ENCODE peak calls at places on chromosomes 2 and 18, in five cellular contexts. E, Q, S, F and P are unnamed samples.
A peak's percentile ranks its signal among the peaks of the same experiment; 100 is the strongest.

GRCh38 chr2:20538308-20539132 is 91.6 kb downstream of the RHOB start:
- DNase-seq in E (no peak), F (no peak), Q (no peak), S (no peak), P (no peak)

GRCh38 chr18:74450626-74451025 is 6.5 kb downstream of the DIPK1C start:
- DNase-seq in Q (no peak), E (no peak), F (no peak), S (no peak), P (no peak)

GRCh38 chr2:20963867-20964266 is 80.0 kb downstream of the APOB start:
- DNase-seq in Q (no peak), F (no peak), S (no peak), E (no peak), P (no peak)

GRCh38 chr2:148503511-148503910 is 141.0 kb upstream of the EPC2 start:
- DNase-seq in F (no peak), S (no peak), E (no peak), Q (no peak), P (no peak)

GRCh38 chr18:75244914-75245313 is 34.3 kb downstream of the TSHZ1 start:
- DNase-seq in E (no peak), F (no peak), Q (no peak), S (no peak), P (no peak)

GRCh38 chr2:3429068-3429610 is 49.6 kb downstream of the TRAPPC12 start:
- DNase-seq in E (no peak), S (no peak), Q (no peak), F (no peak), P (no peak)

GRCh38 chr2:102783506-102784189 is 21.8 kb downstream of the TMEM182 start:
- DNase-seq in E (no peak), Q (no peak), S (no peak), F (no peak), P (no peak)

GRCh38 chr2:183542593-183542992 is 418.4 kb downstream of the NUP35 start:
- DNase-seq in Q (no peak), F (no peak), S (no peak), E (no peak), P (no peak)

GRCh38 chr2:188244383-188244782 is 47.3 kb upstream of the GULP1 start:
- DNase-seq in E (no peak), Q (no peak), S (peak; percentile 6), F (no peak), P (no peak)

GRCh38 chr18:670456-670996 is 13.1 kb downstream of the TYMS start:
- DNase-seq in S (no peak), F (no peak), E (no peak), Q (no peak), P (no peak)

GRCh38 chr18:38961880-38962279 is 1396.3 kb upstream of the CELF4 start:
- DNase-seq in E (no peak), S (no peak), F (no peak), Q (no peak), P (no peak)

GRCh38 chr18:939167-939566 is 34.5 kb downstream of the ADCYAP1 start:
- DNase-seq in Q (no peak), S (no peak), F (no peak), E (no peak), P (no peak)

GRCh38 chr2:173749315-173749714 is 215.9 kb downstream of the SP3 start:
- DNase-seq in Q (no peak), F (no peak), S (peak; percentile 53), E (no peak), P (no peak)

GRCh38 chr2:172089005-172089504 is 3.7 kb downstream of the DLX1 start:
- DNase-seq in F (no peak), Q (no peak), S (no peak), E (no peak), P (no peak)

GRCh38 chr2:188766086-188766856 is 207.9 kb upstream of the COL3A1 start:
- DNase-seq in Q (no peak), S (peak; percentile 63), E (no peak), F (no peak), P (no peak)

GRCh38 chr2:179191110-179191509 is 73.5 kb downstream of the SESTD1 start:
- DNase-seq in Q (no peak), S (no peak), F (no peak), E (no peak), P (no peak)

GRCh38 chr2:26177122-26177521 is 4.2 kb downstream of the GAREM2 start:
- DNase-seq in Q (no peak), E (no peak), S (no peak), F (no peak), P (no peak)

GRCh38 chr2:68736086-68736485 is 1.5 kb downstream of the ARHGAP25 start:
- DNase-seq in Q (no peak), S (no peak), E (no peak), F (no peak), P (no peak)
- H3K27ac ChIP-seq in Q (no peak overlapping the region), S (no peak overlapping the region), E (peak overlapping the region; percentile 88), F (peak overlapping the region; percentile 82), P (peak overlapping the region; percentile 78)

GRCh38 chr2:24721470-24721869 is 71.7 kb downstream of the PTRHD1 start:
- DNase-seq in Q (peak; percentile 83), F (no peak), E (no peak), S (peak; percentile 87), P (no peak)

GRCh38 chr2:24720310-24720709 is 72.9 kb downstream of the PTRHD1 start:
- DNase-seq in S (no peak), Q (no peak), F (no peak), E (no peak), P (no peak)

GRCh38 chr2:24724111-24724775 is 68.9 kb downstream of the PTRHD1 start:
- DNase-seq in Q (no peak), E (no peak), S (peak; percentile 45), F (no peak), P (no peak)

GRCh38 chr2:24723668-24724067 is 69.5 kb downstream of the PTRHD1 start:
- DNase-seq in E (no peak), S (no peak), Q (no peak), F (no peak), P (no peak)

GRCh38 chr2:24722141-24722790 is 70.9 kb downstream of the PTRHD1 start:
- DNase-seq in F (no peak), Q (no peak), S (no peak), E (no peak), P (no peak)
- H3K27ac ChIP-seq in F (no peak overlapping the region), Q (no peak overlapping the region), S (no peak overlapping the region), E (no peak overlapping the region), P (no peak overlapping the region)

GRCh38 chr18:51029694-51030536 is at the start of gene SMAD4:
- DNase-seq in S (peak; percentile 97), Q (peak; percentile 96), E (peak; percentile 96), F (peak; percentile 93), P (peak; percentile 99)

GRCh38 chr18:51029378-51029693 is 677 bp upstream of the SMAD4 start:
- DNase-seq in Q (no peak), E (no peak), F (no peak), S (no peak), P (no peak)

GRCh38 chr18:51030537-51031258 is 685 bp downstream of the SMAD4 start:
- DNase-seq in Q (peak; percentile 73), E (peak; percentile 67), S (peak; percentile 87), F (no peak), P (peak; percentile 81)

GRCh38 chr18:51028201-51028805 is 1.7 kb upstream of the SMAD4 start:
- DNase-seq in F (peak; percentile 47), Q (no peak), S (peak; percentile 46), E (peak; percentile 60), P (no peak)

DNA sequence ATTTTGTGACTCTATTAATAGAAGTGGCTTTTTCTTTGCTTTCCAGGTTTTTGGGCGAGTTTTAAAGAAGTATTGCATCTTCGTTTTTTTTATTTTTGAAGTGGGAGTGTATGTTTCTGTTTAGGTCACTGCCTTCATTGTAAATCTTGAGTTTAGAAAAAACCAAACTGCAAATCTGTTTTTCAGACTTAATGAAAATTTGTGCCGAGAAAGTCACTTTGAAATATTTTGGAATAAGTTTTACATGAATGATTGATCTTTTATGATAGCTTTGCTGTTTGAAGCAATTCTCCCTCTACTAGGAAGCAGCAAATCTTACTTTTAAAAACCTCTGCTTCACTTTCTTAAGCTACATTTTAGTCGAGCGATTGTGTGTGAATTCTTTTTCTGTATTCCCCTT is 2.2 kb downstream of the SMAD4 start:
- DNase-seq in E (no peak), S (peak; percentile 25), Q (no peak), F (no peak), P (no peak)
- H3K27ac ChIP-seq in E (no peak overlapping the region), S (peak overlapping the region; percentile 94), Q (no peak overlapping the region), F (no peak overlapping the region), P (no peak overlapping the region)

GRCh38 chr2:30425326-30425725 is 21.7 kb upstream of the LCLAT1 start:
- DNase-seq in Q (no peak), E (no peak), S (peak; percentile 94), F (no peak), P (no peak)

GRCh38 chr2:30421026-30421425 is 26.0 kb upstream of the LCLAT1 start:
- DNase-seq in S (no peak), F (no peak), E (no peak), Q (no peak), P (no peak)

GRCh38 chr2:30424231-30424630 is 22.8 kb upstream of the LCLAT1 start:
- DNase-seq in Q (no peak), S (peak; percentile 60), F (no peak), E (no peak), P (no peak)

GRCh38 chr2:30421551-30422436 is 25.3 kb upstream of the LCLAT1 start:
- DNase-seq in E (peak; percentile 29), Q (no peak), F (no peak), S (peak; percentile 94), P (peak; percentile 44)

GRCh38 chr2:30422437-30422805 is 24.6 kb upstream of the LCLAT1 start:
- DNase-seq in F (no peak), S (peak; percentile 87), Q (no peak), E (peak; percentile 91), P (peak; percentile 74)
- H3K27ac ChIP-seq in F (no peak overlapping the region), S (peak overlapping the region; percentile 97), Q (no peak overlapping the region), E (peak overlapping the region; percentile 15), P (peak overlapping the region; percentile 70)

DNA sequence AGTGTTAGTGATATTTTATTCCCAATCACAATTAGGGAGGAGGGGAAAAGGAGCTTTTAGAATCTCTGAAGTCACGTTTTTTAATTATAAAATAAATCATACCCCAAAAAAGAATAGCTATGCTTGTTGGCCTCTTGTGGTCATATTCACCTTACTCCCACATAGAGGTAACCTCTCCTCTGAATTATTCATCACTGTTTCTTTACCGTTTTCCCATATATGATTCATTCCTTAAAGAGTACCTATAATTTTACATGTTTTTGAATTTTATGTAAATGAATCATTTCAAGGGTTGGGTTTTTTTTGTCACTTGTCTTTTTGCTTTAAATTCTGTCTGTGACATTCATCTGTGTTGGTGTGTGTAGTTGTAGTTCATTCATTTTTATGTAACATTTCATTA is 110.6 kb upstream of the CD302 start:
- DNase-seq in Q (no peak), F (no peak), E (no peak), S (no peak), P (no peak)
- H3K27ac ChIP-seq in Q (no peak overlapping the region), F (no peak overlapping the region), E (no peak overlapping the region), S (no peak overlapping the region), P (no peak overlapping the region)